ENCODE peak calls at places on chromosomes 1 and 21, in eight cellular contexts. F is Peyer's patch; J is CD4-positive, CD25-positive, alpha-beta regulatory T cell; X is iPS DF 6.9; G is CD4-positive, alpha-beta memory T cell; B is PC-3; L is esophagus squamous epithelium; I is MM.1S. K is an unnamed sample. For H3K36me3 and H3K4me1, the result is how much of the 10 kb centered on the place peaks cover.

GRCh38 chr1:61368876-61369275 is 286.5 kb downstream of the NFIA start:
- DNase-seq in G (no peak), I (no peak), F (no peak), X (no peak), J (no peak), B (no peak), L (no peak), K (no peak)

GRCh38 chr1:14940285-14940890 is 213.2 kb upstream of the TMEM51 start:
- DNase-seq in G (no peak), F (no peak), L (no peak), J (no peak), B (no peak), I (no peak), X (no peak), K (no peak)

GRCh38 chr1:62735491-62736171 is 47.4 kb upstream of the DOCK7 start:
- DNase-seq in F (no peak), L (no peak), J (no peak), I (no peak), G (no peak), X (no peak), B (peak), K (no peak)

GRCh38 chr1:109502368-109502851 is 7.1 kb downstream of the AMIGO1 start:
- DNase-seq in G (peak), L (no peak), J (peak), F (peak), I (no peak), X (no peak), B (no peak), K (no peak)

GRCh38 chr1:201074018-201074417 is 38.2 kb downstream of the CACNA1S start:
- DNase-seq in I (no peak), G (no peak), B (no peak), X (no peak), J (no peak), F (no peak), L (no peak), K (no peak)

GRCh38 chr1:11109361-11109760 is 9.7 kb upstream of the EXOSC10 start:
- DNase-seq in I (no peak), X (no peak), F (no peak), J (no peak), G (no peak), B (no peak), L (no peak), K (no peak)

GRCh38 chr1:160108888-160109662 is 6.5 kb upstream of the ATP1A2 start:
- DNase-seq in J (peak), X (no peak), F (peak), I (peak), L (no peak), B (peak), G (no peak), K (no peak)

GRCh38 chr1:11245904-11246726 is 16.2 kb downstream of the MTOR start:
- DNase-seq in J (peak), B (no peak), L (no peak), I (no peak), F (no peak), G (peak), X (no peak), K (no peak)

GRCh38 chr1:204506091-204506968 is 9.9 kb upstream of the MDM4 start:
- DNase-seq in I (peak), X (no peak), J (peak), B (peak), F (peak), L (no peak), G (peak), K (no peak)

GRCh38 chr1:115302390-115302961 is 35.6 kb downstream of the NGF start:
- DNase-seq in F (no peak), X (no peak), I (no peak), G (no peak), L (no peak), J (no peak), B (peak), K (no peak)

GRCh38 chr1:94698759-94699502 is 121.2 kb upstream of the SLC44A3 start:
- DNase-seq in G (no peak), L (no peak), F (no peak), B (peak), I (no peak), X (no peak), J (no peak), K (no peak)

GRCh38 chr21:15443740-15444117 is 286.1 kb upstream of the USP25 start:
- DNase-seq in G (no peak), J (no peak), F (no peak), L (no peak), B (no peak), I (no peak), X (no peak), K (no peak)

GRCh38 chr1:78303620-78304019 is 187.2 kb upstream of the PTGFR start:
- DNase-seq in X (no peak), B (peak), L (no peak), G (no peak), J (no peak), I (no peak), F (no peak), K (no peak)

GRCh38 chr1:172746091-172746949 is 87.4 kb downstream of the FASLG start:
- DNase-seq in X (no peak), B (peak), L (no peak), I (peak), F (peak), J (peak), G (peak), K (no peak)
- H3K4me3 ChIP-seq in X (no peak), B (peak), L (no peak), I (no peak), F (no peak), J (peak), G (no peak), K (no peak)

GRCh38 chr21:33512481-33512880 is 21.0 kb upstream of the DNAJC28 start:
- DNase-seq in L (no peak), G (no peak), B (no peak), F (no peak), I (no peak), J (no peak), X (no peak), K (no peak)
- H3K36me3 ChIP-seq in L (half or more), G (under half), B (half or more), F (under half), I (under half), J (half or more), X (under half), K (under half)

GRCh38 chr1:156749429-156750118 is 1.9 kb downstream of the HDGF start:
- DNase-seq in G (no peak), B (peak), F (no peak), J (no peak), I (no peak), X (no peak), L (no peak), K (no peak)
- H3K4me1 ChIP-seq in G (half or more), B (half or more), F (under half), J (half or more), I (under half), X (under half), L (half or more), K (under half)

GRCh38 chr1:21935393-21935804 is 1.7 kb downstream of the HSPG2 start:
- DNase-seq in G (no peak), B (peak), J (no peak), X (no peak), I (no peak), F (no peak), L (no peak), K (no peak)
- H3K4me3 ChIP-seq in G (no peak), B (peak), J (no peak), X (no peak), I (no peak), F (peak), L (peak), K (peak)

GRCh38 chr1:17422461-17422860 is 17.0 kb downstream of the RCC2 start:
- DNase-seq in L (no peak), J (no peak), F (no peak), G (no peak), B (no peak), I (no peak), X (no peak), K (no peak)

GRCh38 chr1:17416389-17416788 is 23.1 kb downstream of the RCC2 start:
- DNase-seq in I (no peak), F (no peak), X (no peak), L (no peak), J (no peak), G (no peak), B (no peak), K (no peak)

GRCh38 chr1:17420361-17420760 is 19.1 kb downstream of the RCC2 start:
- DNase-seq in F (no peak), X (no peak), L (no peak), J (no peak), B (no peak), I (no peak), G (no peak), K (no peak)

GRCh38 chr1:17423781-17424245 is 15.7 kb downstream of the RCC2 start:
- DNase-seq in B (no peak), F (no peak), J (no peak), I (no peak), G (no peak), X (no peak), L (no peak), K (no peak)

DNA sequence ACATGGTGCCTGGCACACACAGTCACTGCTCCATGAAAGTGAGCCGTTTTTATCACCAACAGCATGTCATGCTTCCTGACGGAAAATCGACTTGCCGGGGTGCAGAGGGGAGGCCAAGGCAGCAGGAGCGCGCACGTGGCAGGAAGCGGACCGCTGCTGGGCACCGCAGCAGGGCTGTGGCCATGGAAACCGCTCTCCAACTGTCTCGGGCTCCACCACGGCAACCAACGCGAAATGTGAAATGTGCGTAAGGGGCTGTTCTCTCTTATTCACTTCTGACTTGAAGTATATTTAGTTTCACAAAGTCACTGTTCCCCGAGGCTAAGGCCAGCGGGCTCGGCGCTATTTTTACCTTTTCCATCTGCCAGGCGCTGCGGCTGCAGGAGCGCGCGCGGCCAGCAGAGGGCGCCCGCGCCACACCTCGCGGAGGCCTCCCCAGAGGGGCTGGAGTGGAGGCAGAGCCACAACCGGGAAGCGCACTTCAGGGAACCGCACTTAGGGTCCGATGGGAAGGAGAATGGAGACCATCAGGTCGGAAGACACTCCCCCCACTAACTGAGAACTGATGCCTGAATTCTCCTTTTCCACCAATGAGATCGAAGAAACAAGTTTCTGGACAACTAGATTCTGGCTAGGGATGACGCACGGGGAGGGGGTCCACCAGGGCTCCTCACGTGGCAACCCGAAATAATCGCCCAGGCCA is 19.7 kb downstream of the RCC2 start:
- DNase-seq in B (peak), I (peak), X (peak), F (peak), L (no peak), G (no peak), J (peak), K (no peak)
- H3K36me3 ChIP-seq in B (half or more), I (under half), X (half or more), F (under half), L (half or more), G (half or more), J (half or more), K (under half)

DNA sequence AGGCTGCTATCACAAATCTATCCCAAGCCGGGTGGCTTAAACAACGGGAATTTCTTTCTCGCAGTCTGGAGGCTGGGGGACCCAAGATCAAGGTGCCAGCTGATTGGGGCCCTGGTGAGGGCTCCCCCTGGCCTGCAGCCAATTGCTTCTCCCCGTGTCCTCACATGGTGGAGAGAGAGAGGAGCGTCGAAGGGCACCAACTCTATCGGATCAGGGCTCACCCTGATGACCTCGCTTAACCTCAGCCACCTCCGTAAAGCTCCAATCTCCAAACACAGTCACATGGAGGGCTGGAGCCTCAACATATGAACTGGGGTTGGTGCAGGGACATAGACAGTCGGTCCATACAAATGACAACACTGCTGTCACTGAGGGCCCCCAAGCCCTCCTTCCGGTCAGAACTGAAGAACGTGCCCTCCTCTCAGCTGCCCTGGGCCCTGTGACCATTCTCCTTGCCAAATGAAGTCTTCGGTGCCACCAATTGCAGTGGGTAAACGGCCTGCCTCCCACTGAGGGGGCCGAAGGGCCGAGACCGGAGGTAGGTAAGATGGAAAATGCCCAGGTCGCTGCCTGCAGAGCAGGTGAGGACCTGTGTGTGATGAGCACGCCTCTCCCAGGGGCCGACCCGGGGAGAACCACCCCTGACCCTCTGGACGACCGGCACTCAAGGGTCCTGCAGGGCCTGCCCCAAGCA is 211.0 kb downstream of the TOMM20 start:
- DNase-seq in J (no peak), F (no peak), B (no peak), I (no peak), L (no peak), G (no peak), X (no peak), K (no peak)
- H3K4me1 ChIP-seq in J (under half), F (under half), B (under half), I (under half), L (half or more), G (under half), X (under half), K (half or more)

DNA sequence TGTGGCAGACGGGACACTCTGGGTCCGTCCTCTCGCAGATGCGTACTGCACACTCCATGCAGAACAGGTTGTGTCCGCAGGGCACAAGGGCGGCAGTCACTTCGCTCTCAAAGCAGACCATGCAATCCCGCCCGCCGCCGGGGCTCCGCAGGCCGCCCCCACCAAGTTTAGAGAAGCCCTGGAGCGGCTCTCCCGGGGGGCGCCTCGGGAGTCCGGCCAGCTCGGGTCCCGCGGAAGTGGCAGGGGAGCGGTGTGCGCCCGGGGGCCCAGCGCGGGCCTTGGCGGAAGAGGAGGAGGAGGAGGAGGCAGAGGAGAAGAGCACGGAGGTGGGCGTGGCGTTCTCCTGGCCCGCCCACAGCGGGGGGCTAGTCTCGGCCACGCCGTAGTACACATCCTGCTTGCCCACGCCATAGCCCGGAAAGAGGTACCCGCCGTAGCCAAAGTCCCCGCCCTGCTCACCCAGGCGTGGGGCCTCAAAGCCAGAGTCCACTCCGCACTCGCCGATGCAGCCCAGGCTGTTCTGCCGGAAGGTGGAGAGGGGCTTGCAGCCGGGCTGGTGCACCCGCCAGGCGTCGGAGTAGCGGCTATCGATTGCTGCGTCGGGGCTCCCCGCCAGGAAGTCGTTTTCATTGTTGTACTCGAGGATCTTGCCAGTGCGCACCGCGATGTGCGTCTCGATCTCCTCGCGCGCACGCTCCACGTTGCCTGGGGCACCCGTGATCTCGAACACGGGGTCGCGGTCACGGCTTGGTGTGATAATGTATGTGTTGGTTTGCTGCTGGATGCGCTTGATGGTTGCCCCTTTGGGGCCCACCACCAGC is 5.4 kb downstream of the MEX3A start:
- DNase-seq in B (no peak), X (no peak), I (no peak), L (no peak), F (peak), G (no peak), J (no peak), K (no peak)
- H3K4me3 ChIP-seq in B (no peak), X (no peak), I (no peak), L (peak), F (peak), G (no peak), J (no peak), K (peak)

GRCh38 chr1:179120736-179121135 is 38.9 kb downstream of the TOR3A start:
- DNase-seq in I (no peak), L (no peak), X (no peak), F (no peak), J (no peak), B (no peak), G (no peak), K (no peak)
- H3K36me3 ChIP-seq in I (under half), L (half or more), X (under half), F (under half), J (under half), B (under half), G (under half), K (under half)

DNA sequence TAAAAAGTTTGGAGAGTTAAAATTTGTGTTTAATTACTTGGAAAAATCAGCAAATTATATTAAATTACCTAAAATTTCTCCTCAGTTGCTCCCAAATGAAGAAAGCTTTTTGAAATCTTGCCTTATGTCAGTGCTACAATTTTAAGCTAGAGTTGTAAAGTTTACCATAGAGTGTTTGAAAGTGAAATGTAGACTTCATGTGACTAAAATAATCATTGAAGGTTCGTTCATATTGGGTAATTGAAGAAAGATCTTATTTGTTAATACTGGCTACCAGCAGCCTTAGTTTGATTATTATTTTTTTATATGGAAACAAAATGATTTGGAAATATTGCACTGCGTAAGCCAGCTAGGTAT is 4.4 kb downstream of the DYRK1A start:
- DNase-seq in B (no peak), X (no peak), G (no peak), J (no peak), F (no peak), L (no peak), I (no peak), K (no peak)
- H3K4me1 ChIP-seq in B (half or more), X (under half), G (half or more), J (half or more), F (under half), L (half or more), I (under half), K (half or more)

DNA sequence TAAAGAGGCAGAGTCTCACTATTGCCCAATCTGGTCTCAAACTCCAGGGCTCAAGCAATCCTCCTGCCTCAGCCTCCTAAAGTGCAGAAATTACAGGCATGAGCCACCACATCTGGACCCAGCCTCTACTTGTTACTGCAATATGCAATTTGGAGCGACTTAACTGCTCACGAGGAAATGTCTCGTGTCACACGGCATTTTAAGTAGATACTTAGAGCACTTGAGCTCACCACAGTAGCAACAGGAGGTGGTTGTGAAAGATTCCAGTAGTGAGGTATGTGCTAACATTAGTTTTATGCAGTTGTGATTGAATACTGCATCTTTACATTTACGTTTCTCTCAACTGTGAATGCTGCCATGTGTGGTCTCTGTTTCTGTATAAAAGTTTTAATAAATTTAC is 5.8 kb upstream of the NDUFV3 start:
- DNase-seq in L (no peak), G (no peak), J (no peak), B (no peak), F (no peak), X (no peak), I (no peak), K (no peak)
- H3K4me3 ChIP-seq in L (no peak), G (no peak), J (no peak), B (no peak), F (no peak), X (no peak), I (no peak), K (no peak)